ENCODE peak calls at places on chromosome 3, in nine cellular contexts. A, L, O, W, M, V, Y, F and N are unnamed samples.

GRCh38 chr3:197030379-197031314 is 1.0 kb upstream of the MELTF start:
- DNase-seq in A (no peak), L (no peak), O (no peak), W (no peak), M (no peak), V (peak), Y (no peak), F (no peak), N (no peak)

GRCh38 chr3:197597335-197597734 is 41.6 kb upstream of the BDH1 start:
- DNase-seq in A (no peak), L (no peak), O (no peak), W (no peak), M (no peak), V (no peak), Y (no peak), F (no peak), N (no peak)

GRCh38 chr3:113575191-113575590 is 42.8 kb downstream of the SIDT1 start:
- DNase-seq in A (no peak), L (no peak), O (no peak), W (no peak), M (no peak), V (no peak), Y (no peak), F (no peak), N (no peak)

GRCh38 chr3:50265988-50266387 is 3.0 kb upstream of the SEMA3B start:
- DNase-seq in A (no peak), L (no peak), O (no peak), W (no peak), M (no peak), V (no peak), Y (no peak), F (no peak), N (no peak)

GRCh38 chr3:108887137-108887536 is 64.6 kb downstream of the TRAT1 start:
- DNase-seq in A (no peak), L (no peak), O (no peak), W (no peak), M (no peak), V (no peak), Y (no peak), F (no peak), N (no peak)

GRCh38 chr3:172137287-172138030 is 98.1 kb downstream of the FNDC3B start:
- DNase-seq in A (no peak), L (no peak), O (no peak), W (peak), M (no peak), V (no peak), Y (no peak), F (no peak), N (no peak)

GRCh38 chr3:5006755-5007202 is 27.5 kb downstream of the BHLHE40 start:
- DNase-seq in A (peak), L (no peak), O (no peak), W (no peak), M (no peak), V (peak), Y (no peak), F (peak), N (no peak)

GRCh38 chr3:80285370-80285769 is 517.6 kb upstream of the ROBO1 start:
- DNase-seq in A (no peak), L (no peak), O (no peak), W (no peak), M (peak), V (no peak), Y (peak), F (no peak), N (peak)

GRCh38 chr3:190003730-190004129 is 117.0 kb downstream of the P3H2 start:
- DNase-seq in A (no peak), L (no peak), O (no peak), W (peak), M (peak), V (no peak), Y (peak), F (no peak), N (peak)

GRCh38 chr3:73759290-73759689 is 134.5 kb upstream of the PDZRN3 start:
- DNase-seq in A (no peak), L (no peak), O (no peak), W (no peak), M (no peak), V (no peak), Y (no peak), F (no peak), N (no peak)

GRCh38 chr3:65951836-65952505 is 86.7 kb downstream of the MAGI1 start:
- DNase-seq in A (no peak), L (no peak), O (no peak), W (no peak), M (peak), V (no peak), Y (peak), F (no peak), N (peak)

GRCh38 chr3:189340680-189341460 is 169.1 kb downstream of the TPRG1 start:
- DNase-seq in A (no peak), L (no peak), O (no peak), W (peak), M (no peak), V (no peak), Y (no peak), F (peak), N (no peak)

GRCh38 chr3:30586091-30586805 is 20.2 kb upstream of the TGFBR2 start:
- DNase-seq in A (no peak), L (no peak), O (no peak), W (no peak), M (no peak), V (no peak), Y (no peak), F (no peak), N (no peak)

GRCh38 chr3:112027839-112028238 is 6.7 kb upstream of the TMPRSS7 start:
- DNase-seq in A (no peak), L (no peak), O (no peak), W (peak), M (no peak), V (no peak), Y (no peak), F (no peak), N (no peak)

GRCh38 chr3:106006001-106006400 is 137.2 kb upstream of the CBLB start:
- DNase-seq in A (no peak), L (no peak), O (no peak), W (peak), M (peak), V (no peak), Y (peak), F (no peak), N (peak)

GRCh38 chr3:123405936-123406510 is 42.9 kb downstream of the ADCY5 start:
- DNase-seq in A (no peak), L (no peak), O (no peak), W (no peak), M (no peak), V (no peak), Y (no peak), F (no peak), N (no peak)

GRCh38 chr3:12472796-12473195 is 11.5 kb upstream of the TSEN2 start:
- DNase-seq in A (no peak), L (no peak), O (no peak), W (no peak), M (no peak), V (no peak), Y (no peak), F (no peak), N (no peak)

GRCh38 chr3:57080171-57080570 is 19.7 kb downstream of the SPATA12 start:
- DNase-seq in A (no peak), L (no peak), O (no peak), W (no peak), M (no peak), V (no peak), Y (no peak), F (no peak), N (no peak)

GRCh38 chr3:11601446-11602241 is 42.1 kb downstream of the VGLL4 start:
- DNase-seq in A (peak), L (peak), O (no peak), W (peak), M (peak), V (peak), Y (peak), F (peak), N (peak)

GRCh38 chr3:169104972-169105371 is 558.5 kb downstream of the MECOM start:
- DNase-seq in A (no peak), L (no peak), O (no peak), W (peak), M (peak), V (no peak), Y (peak), F (no peak), N (peak)

GRCh38 chr3:46541856-46542255 is 24.2 kb downstream of the LRRC2 start:
- DNase-seq in A (no peak), L (no peak), O (no peak), W (no peak), M (no peak), V (no peak), Y (no peak), F (no peak), N (no peak)

GRCh38 chr3:3107181-3107580 is 3.0 kb downstream of the IL5RA start:
- DNase-seq in A (no peak), L (no peak), O (no peak), W (no peak), M (no peak), V (no peak), Y (no peak), F (no peak), N (no peak)

GRCh38 chr3:124386006-124386405 is 344.2 kb upstream of the UMPS start:
- DNase-seq in A (no peak), L (no peak), O (no peak), W (no peak), M (no peak), V (no peak), Y (no peak), F (no peak), N (no peak)

GRCh38 chr3:182735672-182736071 is 57.6 kb upstream of the ATP11B start:
- DNase-seq in A (no peak), L (no peak), O (no peak), W (peak), M (no peak), V (no peak), Y (peak), F (no peak), N (peak)

GRCh38 chr3:149145926-149146325 is 16.5 kb downstream of the HPS3 start:
- DNase-seq in A (peak), L (no peak), O (no peak), W (no peak), M (no peak), V (no peak), Y (no peak), F (peak), N (no peak)

GRCh38 chr3:57691411-57692133 is 1.3 kb downstream of the DENND6A start:
- DNase-seq in A (no peak), L (no peak), O (no peak), W (peak), M (no peak), V (no peak), Y (no peak), F (no peak), N (no peak)

GRCh38 chr3:107643038-107643883 is 120.5 kb downstream of the BBX start:
- DNase-seq in A (no peak), L (no peak), O (no peak), W (no peak), M (no peak), V (no peak), Y (no peak), F (peak), N (peak)

GRCh38 chr3:192417559-192418055 is 309.7 kb downstream of the FGF12 start:
- DNase-seq in A (no peak), L (no peak), O (no peak), W (no peak), M (no peak), V (no peak), Y (no peak), F (no peak), N (no peak)

GRCh38 chr3:74789111-74789510 is 174.7 kb upstream of the CNTN3 start:
- DNase-seq in A (no peak), L (no peak), O (no peak), W (no peak), M (no peak), V (no peak), Y (no peak), F (no peak), N (peak)

GRCh38 chr3:122315619-122316018 is 9.4 kb upstream of the CSTA start:
- DNase-seq in A (no peak), L (no peak), O (no peak), W (no peak), M (no peak), V (no peak), Y (no peak), F (no peak), N (no peak)

GRCh38 chr3:148178508-148178907 is 519.2 kb upstream of the AGTR1 start:
- DNase-seq in A (no peak), L (no peak), O (no peak), W (peak), M (peak), V (no peak), Y (peak), F (no peak), N (peak)

GRCh38 chr3:126438186-126438585 is 37.5 kb downstream of the ZXDC start:
- DNase-seq in A (no peak), L (peak), O (no peak), W (no peak), M (no peak), V (no peak), Y (no peak), F (no peak), N (no peak)

GRCh38 chr3:141642215-141642614 is 95.9 kb upstream of the RNF7 start:
- DNase-seq in A (no peak), L (no peak), O (no peak), W (no peak), M (no peak), V (no peak), Y (peak), F (peak), N (no peak)

GRCh38 chr3:160245261-160245800 is 20.1 kb downstream of the C3orf80 start:
- DNase-seq in A (no peak), L (no peak), O (no peak), W (peak), M (peak), V (no peak), Y (peak), F (no peak), N (no peak)

DNA sequence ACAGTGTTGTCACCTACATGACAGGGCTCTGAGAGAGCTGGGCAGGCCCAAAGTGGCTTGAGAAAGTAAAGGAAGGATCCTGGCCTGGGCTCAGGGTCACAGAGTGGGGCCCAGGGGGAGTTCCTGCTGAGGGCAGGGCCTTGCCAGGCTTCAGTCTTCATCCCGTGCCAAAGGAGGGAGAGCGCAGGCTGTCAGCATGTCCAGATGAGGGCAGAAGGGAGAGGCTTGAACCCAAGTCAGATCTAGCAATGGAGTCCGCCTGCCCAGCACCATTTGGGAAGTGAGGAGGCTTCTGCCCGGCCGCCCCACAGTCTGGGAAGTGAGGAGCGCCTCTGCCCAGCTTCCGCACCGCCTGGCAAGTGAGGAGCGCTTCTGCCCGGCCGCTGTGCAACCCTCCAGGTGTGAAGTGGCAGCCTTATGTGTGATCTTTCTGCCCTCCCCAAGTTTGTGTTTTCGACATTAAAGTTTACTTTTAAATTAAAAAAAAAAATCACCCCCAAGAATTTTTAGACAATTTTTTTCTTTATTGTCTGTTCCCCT is 303.6 kb upstream of the PROK2 start:
- DNase-seq in A (no peak), L (no peak), O (no peak), W (no peak), M (no peak), V (no peak), Y (no peak), F (no peak), N (no peak)
- TF ChIP-seq CTCF in A (no peak), L (no peak), O (no peak), W (no peak), M (no peak), V (no peak), Y (no peak), F (no peak), N (no peak)

DNA sequence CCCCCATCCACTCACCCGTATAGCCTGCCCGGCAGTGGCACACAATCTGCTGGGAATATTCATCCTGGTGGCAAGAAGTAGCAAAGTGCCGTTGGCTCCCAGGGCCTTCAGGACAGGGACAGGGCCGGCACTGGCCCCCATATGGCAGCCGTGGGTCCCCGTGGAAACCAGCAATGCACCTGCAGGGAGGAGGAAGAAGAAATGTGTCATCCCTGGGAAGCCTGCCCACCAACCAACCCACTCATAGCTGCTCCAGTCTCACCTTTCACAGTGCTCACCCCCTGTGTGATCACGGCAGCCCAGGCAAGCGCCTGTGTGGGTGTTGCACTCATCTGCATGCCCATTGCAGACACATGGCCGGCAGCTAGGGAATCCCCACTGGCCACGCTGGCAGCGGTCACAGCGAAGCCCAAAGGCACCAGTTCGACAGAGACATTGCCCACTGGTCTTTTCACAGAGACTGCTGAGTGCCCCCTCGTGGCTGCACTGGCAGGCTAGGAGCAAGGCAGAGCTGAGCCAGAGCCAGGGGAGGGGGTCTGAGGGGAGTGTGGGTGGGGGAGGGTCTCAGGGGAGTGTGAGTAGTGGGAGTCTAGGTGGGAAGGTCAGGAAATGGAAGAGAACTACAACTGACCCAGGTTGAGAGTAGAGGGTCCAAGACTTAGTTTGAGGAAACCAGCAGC is 4.5 kb upstream of the USP19 start:
- DNase-seq in A (no peak), L (no peak), O (no peak), W (no peak), M (no peak), V (no peak), Y (peak), F (peak), N (no peak)
- TF ChIP-seq CTCF in A (peak), L (no peak), O (no peak), W (no peak), M (peak), V (peak), Y (no peak), F (no peak), N (peak)

GRCh38 chr3:29408676-29409075 is 127.8 kb downstream of the RBMS3 start:
- DNase-seq in A (no peak), L (no peak), O (no peak), W (peak), M (no peak), V (no peak), Y (peak), F (no peak), N (peak)
- TF ChIP-seq CTCF in A (no peak), L (no peak), O (no peak), W (no peak), M (no peak), V (no peak), Y (no peak), F (no peak), N (no peak)

DNA sequence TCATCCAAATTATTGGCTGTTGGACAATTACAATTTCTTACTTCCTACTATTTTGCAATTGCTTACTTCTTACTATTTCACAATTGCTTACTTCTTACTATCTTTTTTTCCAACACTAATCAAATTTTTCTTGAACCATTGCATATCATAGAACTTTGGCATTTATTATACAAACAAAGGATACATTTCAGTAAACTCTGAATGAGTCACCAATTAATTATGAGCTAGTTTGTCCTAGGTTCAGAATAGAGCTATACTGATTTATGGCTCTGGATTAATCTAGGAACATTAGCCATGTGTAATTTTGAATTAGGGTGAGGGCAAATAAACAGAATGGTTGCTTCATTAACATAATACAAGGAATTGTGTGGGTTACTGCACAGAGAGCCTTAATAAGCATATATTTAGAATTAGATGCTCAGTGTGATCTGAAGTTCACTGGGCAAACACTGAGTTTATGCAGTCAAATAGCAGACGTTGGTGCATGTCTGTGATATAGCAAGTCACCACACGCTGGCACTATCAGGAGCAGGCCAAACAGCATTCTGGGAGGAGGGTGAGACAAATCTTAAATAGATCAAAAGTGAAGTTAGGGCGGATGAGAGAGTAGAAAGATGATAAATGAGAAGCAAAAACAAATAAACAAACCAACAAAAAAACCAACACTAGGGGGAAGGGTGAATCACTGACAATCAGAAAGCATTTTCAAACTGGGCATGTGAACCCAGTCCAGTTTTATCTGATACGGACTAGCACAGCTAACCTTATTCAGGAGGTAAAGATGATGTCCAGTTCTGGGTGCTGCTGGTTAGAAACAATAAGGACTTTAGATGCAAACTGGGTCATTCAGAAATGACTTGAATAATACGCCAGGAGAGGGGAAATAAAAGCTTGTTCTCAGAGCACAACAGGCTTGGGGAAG is 21.4 kb downstream of the GABRR3 start:
- DNase-seq in A (no peak), L (no peak), O (no peak), W (peak), M (no peak), V (no peak), Y (no peak), F (no peak), N (peak)
- TF ChIP-seq CTCF in A (no peak), L (no peak), O (no peak), W (no peak), M (no peak), V (no peak), Y (no peak), F (no peak), N (no peak)

DNA sequence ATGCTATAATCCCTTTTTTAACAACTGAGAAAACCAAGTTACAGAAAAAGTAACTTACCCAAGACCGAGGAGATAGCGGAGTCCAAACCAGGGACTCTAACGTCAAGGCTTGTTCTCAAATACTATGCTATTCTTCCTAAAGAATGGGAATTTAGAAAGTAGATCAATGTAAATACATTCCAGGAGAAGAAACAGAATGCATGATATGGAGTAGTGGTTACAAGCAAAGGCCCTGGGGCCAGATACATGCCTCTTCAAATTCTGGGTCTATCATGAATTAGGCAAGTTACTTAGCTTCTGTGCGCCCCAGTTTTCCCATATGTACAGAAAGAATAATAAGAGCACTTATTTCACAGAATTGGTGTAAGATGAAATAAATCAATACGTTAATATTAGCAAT is 102.0 kb upstream of the CHMP2B start:
- DNase-seq in A (no peak), L (no peak), O (no peak), W (no peak), M (no peak), V (no peak), Y (no peak), F (no peak), N (no peak)
- TF ChIP-seq CTCF in A (no peak), L (no peak), O (no peak), W (no peak), M (no peak), V (no peak), Y (no peak), F (no peak), N (no peak)